ENCODE peak calls at places on chromosomes 2 and 18, in six cellular contexts. K, C, B, W, O and R are unnamed samples.

GRCh38 chr2:191611614-191612013 is 66.3 kb upstream of the NABP1 start:
- DNase-seq in W (no peak), B (no peak), C (no peak), K (no peak), O (no peak), R (no peak)

GRCh38 chr18:58297198-58297597 is 253.2 kb downstream of the NEDD4L start:
- DNase-seq in K (no peak), C (no peak), W (no peak), B (no peak), O (no peak), R (no peak)

GRCh38 chr2:44718431-44718830 is 223.1 kb upstream of the SIX3 start:
- DNase-seq in O (no peak), W (no peak), C (no peak), B (no peak), K (no peak), R (no peak)

GRCh38 chr2:46135230-46135555 is 162.0 kb upstream of the EPAS1 start:
- DNase-seq in W (no peak), O (no peak), K (no peak), B (no peak), C (no peak), R (no peak)

GRCh38 chr2:218011641-218012040 is 8.8 kb upstream of the TNS1 start:
- DNase-seq in B (no peak), W (no peak), O (no peak), C (no peak), K (no peak), R (no peak)

GRCh38 chr2:172968061-172968469 is 107.6 kb upstream of the MAP3K20 start:
- DNase-seq in W (no peak), O (no peak), B (no peak), C (peak), K (no peak), R (no peak)

GRCh38 chr2:147515213-147515612 is 329.6 kb upstream of the ACVR2A start:
- DNase-seq in W (no peak), C (no peak), B (no peak), K (no peak), O (no peak), R (no peak)

GRCh38 chr2:109353806-109354745 is 225.1 kb downstream of the SH3RF3 start:
- DNase-seq in O (no peak), W (no peak), C (no peak), B (no peak), K (no peak), R (peak)

GRCh38 chr18:62179213-62179612 is 7.6 kb downstream of the PIGN start:
- DNase-seq in B (no peak), O (no peak), W (no peak), C (no peak), K (no peak), R (no peak)

GRCh38 chr2:231640646-231641111 is 48.0 kb downstream of the TEX44 start:
- DNase-seq in W (no peak), C (no peak), B (no peak), K (peak), O (no peak), R (no peak)

GRCh38 chr18:79935098-79935480 is 16.4 kb downstream of the SLC66A2 start:
- DNase-seq in K (no peak), W (no peak), C (no peak), B (no peak), O (no peak), R (no peak)

GRCh38 chr18:35999925-36000324 is 27.4 kb downstream of the RMP24 start:
- DNase-seq in B (no peak), C (no peak), O (no peak), K (no peak), W (no peak), R (no peak)

GRCh38 chr2:45755585-45756330 is 104.3 kb downstream of the PRKCE start:
- DNase-seq in B (no peak), K (peak), W (no peak), O (no peak), C (no peak), R (no peak)

GRCh38 chr2:222547108-222547507 is 108.8 kb downstream of the FARSB start:
- DNase-seq in C (no peak), W (no peak), K (no peak), B (no peak), O (no peak), R (no peak)

GRCh38 chr2:98564541-98565164 is 43.7 kb downstream of the COA5 start:
- DNase-seq in B (no peak), K (no peak), O (no peak), C (peak), W (no peak), R (no peak)

GRCh38 chr2:136378712-136379595 is 261.0 kb upstream of the CXCR4 start:
- DNase-seq in B (peak), W (no peak), K (peak), O (peak), C (peak), R (peak)

GRCh38 chr2:47174731-47175361 is 19.7 kb upstream of the STPG4 start:
- DNase-seq in K (peak), B (peak), W (no peak), C (peak), O (no peak), R (peak)

GRCh38 chr2:136025057-136025973 is 39.9 kb upstream of the DARS1 start:
- DNase-seq in K (no peak), C (no peak), B (peak), W (no peak), O (peak), R (peak)

GRCh38 chr2:150596071-150596470 is 108.6 kb upstream of the RND3 start:
- DNase-seq in B (no peak), K (no peak), C (no peak), O (no peak), W (no peak), R (no peak)

GRCh38 chr2:83933743-83934142 is 525.3 kb downstream of the SUCLG1 start:
- DNase-seq in B (no peak), C (no peak), O (no peak), W (no peak), K (no peak), R (no peak)

GRCh38 chr2:179551545-179552045 is 287.0 kb upstream of the SESTD1 start:
- DNase-seq in C (no peak), K (no peak), O (no peak), W (no peak), B (no peak), R (no peak)

GRCh38 chr2:205293559-205293958 is 388.7 kb upstream of the NRP2 start:
- DNase-seq in K (no peak), C (no peak), O (no peak), W (no peak), B (no peak), R (no peak)

GRCh38 chr2:191625016-191625415 is 52.9 kb upstream of the NABP1 start:
- DNase-seq in O (no peak), C (peak), K (peak), W (no peak), B (no peak), R (peak)

DNA sequence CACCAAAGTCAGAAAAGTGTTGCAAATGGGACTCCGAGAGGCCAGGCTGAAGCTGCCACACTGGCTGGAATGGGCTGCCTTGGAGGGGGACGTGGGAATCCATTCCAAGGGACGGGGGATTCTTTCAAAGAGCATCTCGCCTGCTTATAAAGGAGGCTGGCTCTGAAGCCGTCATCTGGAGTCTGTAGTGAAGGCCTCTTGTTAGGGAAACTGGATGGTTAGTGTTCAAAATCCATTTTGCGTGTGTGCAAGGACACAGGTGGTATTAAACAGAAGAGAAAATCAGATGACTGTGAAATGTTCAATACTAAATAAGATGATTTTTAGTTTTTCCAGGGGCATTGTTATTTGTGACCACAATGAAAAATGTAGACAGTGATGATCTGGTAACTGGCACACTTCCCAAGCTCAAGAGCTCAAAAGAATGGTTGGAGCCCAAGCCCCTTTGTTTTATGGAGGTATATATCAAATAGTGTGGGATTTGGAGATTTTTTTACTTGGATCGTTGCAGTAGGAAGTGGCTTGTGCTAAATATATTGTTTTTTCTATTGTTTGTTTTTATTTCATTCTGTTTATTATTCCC is 825 bp downstream of the FAM228B start:
- DNase-seq in O (no peak), K (peak), B (no peak), W (no peak), C (no peak), R (no peak)
- TF ChIP-seq CHD2 in O (no peak), K (no peak), B (no peak), W (no peak), C (no peak), R (no peak)

GRCh38 chr2:240224676-240225075 is 84.2 kb upstream of the OTOS start:
- DNase-seq in W (no peak), K (no peak), B (no peak), O (no peak), C (no peak), R (no peak)
- TF ChIP-seq CHD2 in W (no peak), K (no peak), B (no peak), O (no peak), C (no peak), R (no peak)

GRCh38 chr2:235305678-235306077 is 188.2 kb upstream of the AGAP1 start:
- DNase-seq in K (no peak), O (no peak), W (no peak), C (no peak), B (no peak), R (no peak)
- TF ChIP-seq CHD2 in K (no peak), O (no peak), W (no peak), C (no peak), B (no peak), R (no peak)

DNA sequence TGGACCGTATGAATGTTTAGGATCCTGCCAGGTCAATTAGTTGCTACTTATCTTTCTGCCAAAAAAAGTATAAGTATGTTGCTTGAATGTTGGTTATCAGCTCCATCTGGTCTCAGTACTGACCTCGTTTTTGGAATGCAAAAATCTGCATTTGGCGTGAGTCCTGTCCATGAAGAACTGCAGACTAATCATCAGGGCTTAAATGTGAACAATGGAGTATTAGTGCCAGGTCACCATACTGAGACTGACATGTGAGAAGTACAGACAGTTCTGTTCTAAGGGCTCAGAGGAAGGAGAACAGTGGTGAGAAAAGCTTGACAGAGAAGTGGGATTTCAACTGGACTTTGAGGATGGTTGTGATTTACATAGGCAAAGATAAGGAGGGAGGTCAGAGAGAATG is 393.1 kb upstream of the SLC14A2 start:
- DNase-seq in W (no peak), C (no peak), B (no peak), K (no peak), O (no peak), R (no peak)
- TF ChIP-seq CHD2 in W (no peak), C (no peak), B (no peak), K (no peak), O (no peak), R (no peak)

DNA sequence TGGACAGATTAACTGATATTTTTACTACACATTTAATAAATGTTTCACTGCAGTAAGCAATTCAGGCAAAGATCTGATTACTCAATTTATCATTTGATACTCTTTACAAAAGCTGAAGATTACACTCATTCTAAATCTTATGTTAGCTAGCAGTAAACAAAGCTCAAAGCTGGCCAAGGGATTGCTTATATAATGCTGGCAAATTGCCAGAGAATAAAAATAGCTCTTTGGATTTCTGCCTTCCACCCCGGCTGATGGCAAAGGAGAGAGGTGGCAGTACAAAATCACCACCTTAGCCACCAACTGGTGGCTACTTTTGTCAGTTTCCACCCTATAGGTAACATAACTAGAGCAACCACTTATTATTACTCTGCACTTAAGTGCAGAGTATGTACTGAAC is 320.5 kb downstream of the FSIP2 start:
- DNase-seq in K (no peak), B (no peak), C (no peak), O (no peak), W (no peak), R (no peak)
- TF ChIP-seq CHD2 in K (no peak), B (no peak), C (no peak), O (no peak), W (no peak), R (no peak)

GRCh38 chr2:225937625-225938024 is 538.1 kb downstream of the NYAP2 start:
- DNase-seq in C (no peak), W (no peak), K (no peak), O (no peak), B (no peak), R (no peak)
- TF ChIP-seq CHD2 in C (no peak), W (no peak), K (no peak), O (no peak), B (no peak), R (no peak)

GRCh38 chr2:158505448-158505934 is 48.7 kb downstream of the PKP4 start:
- DNase-seq in K (peak), C (no peak), W (no peak), O (no peak), B (peak), R (no peak)
- TF ChIP-seq CHD2 in K (no peak), C (no peak), W (no peak), O (no peak), B (no peak), R (no peak)

DNA sequence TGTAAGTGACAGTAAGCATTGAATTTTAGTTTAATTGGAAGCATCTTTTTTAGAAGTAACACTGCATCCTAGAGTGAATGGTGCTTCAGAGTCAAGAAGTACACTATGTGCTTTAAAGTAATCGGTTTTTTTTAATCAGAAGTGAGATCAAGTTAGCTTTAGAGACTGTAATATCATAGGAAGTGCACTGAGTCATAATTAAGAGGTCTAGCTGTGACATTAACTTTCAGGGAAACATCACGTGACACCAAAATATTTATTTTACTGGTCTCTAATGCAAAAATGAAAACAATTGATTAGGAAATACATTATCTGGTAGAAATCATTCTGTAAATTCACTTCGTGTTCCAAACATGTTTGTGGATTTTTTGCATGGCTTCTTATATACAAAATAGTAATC is 55.3 kb upstream of the KYNU start:
- DNase-seq in B (no peak), K (no peak), W (no peak), O (no peak), C (no peak), R (no peak)
- TF ChIP-seq CHD2 in B (no peak), K (no peak), W (no peak), O (no peak), C (no peak), R (no peak)

GRCh38 chr2:31919499-31919898 is 91.3 kb downstream of the MEMO1 start:
- DNase-seq in C (no peak), O (no peak), K (no peak), B (no peak), W (no peak), R (no peak)

GRCh38 chr2:31922542-31923408 is 88.0 kb downstream of the MEMO1 start:
- DNase-seq in C (no peak), O (no peak), K (no peak), B (no peak), W (peak), R (no peak)

GRCh38 chr2:31920968-31921367 is 89.8 kb downstream of the MEMO1 start:
- DNase-seq in W (no peak), B (no peak), K (no peak), C (no peak), O (no peak), R (peak)

GRCh38 chr2:31925517-31925916 is 85.3 kb downstream of the MEMO1 start:
- DNase-seq in B (no peak), C (peak), O (no peak), W (no peak), K (no peak), R (no peak)

GRCh38 chr2:31923662-31924061 is 87.1 kb downstream of the MEMO1 start:
- DNase-seq in B (no peak), O (no peak), K (no peak), C (no peak), W (no peak), R (no peak)
- TF ChIP-seq CHD2 in B (no peak), O (no peak), K (no peak), C (no peak), W (no peak), R (no peak)

DNA sequence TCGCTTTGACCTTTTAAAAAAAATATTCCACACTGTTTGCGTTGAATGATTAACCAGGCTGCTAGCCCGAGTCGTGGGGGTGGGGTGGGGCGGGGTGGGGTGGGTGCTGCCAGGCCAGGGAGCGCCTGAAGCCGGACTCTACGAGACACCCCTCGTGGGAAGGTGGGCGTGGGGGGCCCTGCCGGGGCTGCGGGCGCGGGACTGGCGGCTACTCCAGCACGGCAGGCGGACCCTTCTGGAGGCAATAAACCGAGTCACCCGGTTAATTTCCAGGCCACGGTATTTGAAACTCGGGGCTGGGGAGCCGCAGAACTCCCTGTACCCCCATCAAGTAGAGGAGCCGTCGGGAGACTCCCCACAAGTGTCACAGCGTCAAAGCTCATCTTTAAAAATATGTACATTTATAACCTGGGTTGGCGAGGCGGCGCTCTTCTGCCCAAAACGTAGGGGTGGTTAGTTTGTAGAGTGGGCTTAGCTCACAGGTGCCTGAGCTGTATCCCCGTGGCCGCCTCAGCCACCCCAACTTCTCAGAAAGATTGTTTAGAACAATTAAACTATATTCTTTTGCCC is 1.2 kb downstream of the B3GNT2 start:
- DNase-seq in W (no peak), O (no peak), K (no peak), B (no peak), C (peak), R (peak)
- TF ChIP-seq CHD2 in W (no peak), O (no peak), K (no peak), B (no peak), C (no peak), R (no peak)